ENCODE peak calls at places on chromosomes 3 and 15, in five cellular contexts. One of them, this sample, is unnamed. For H3K4me1, the result is how much of the 10 kb centered on the place peaks cover.

GRCh38 chr3:158522737-158523136 is 48.3 kb upstream of the MLF1 start:
- DNase-seq in HCT116: no peak
- DNase-seq in K562: no peak
- DNase-seq in prostate gland: no peak
- DNase-seq in esophagus muscularis mucosa: no peak
- DNase-seq in this sample: no peak

GRCh38 chr3:142888099-142888483 is 792 bp downstream of the PCOLCE2 start:
- DNase-seq in HCT116: peak
- DNase-seq in K562: no peak
- DNase-seq in prostate gland: no peak
- DNase-seq in esophagus muscularis mucosa: no peak
- DNase-seq in this sample: no peak

GRCh38 chr3:135452881-135453280 is 512.6 kb upstream of the PPP2R3A start:
- DNase-seq in HCT116: no peak
- DNase-seq in K562: no peak
- DNase-seq in prostate gland: no peak
- DNase-seq in esophagus muscularis mucosa: peak
- DNase-seq in this sample: no peak

GRCh38 chr3:71690222-71690821 is 34.9 kb downstream of the EIF4E3 start:
- DNase-seq in HCT116: no peak
- DNase-seq in K562: no peak
- DNase-seq in prostate gland: no peak
- DNase-seq in esophagus muscularis mucosa: no peak
- DNase-seq in this sample: no peak

GRCh38 chr3:72657666-72658065 is 190.6 kb downstream of the SHQ1 start:
- DNase-seq in HCT116: no peak
- DNase-seq in K562: no peak
- DNase-seq in prostate gland: no peak
- DNase-seq in esophagus muscularis mucosa: no peak
- DNase-seq in this sample: no peak

GRCh38 chr3:106850429-106850828 is 526.8 kb upstream of the CCDC54 start:
- DNase-seq in HCT116: no peak
- DNase-seq in K562: no peak
- DNase-seq in prostate gland: no peak
- DNase-seq in esophagus muscularis mucosa: no peak
- DNase-seq in this sample: no peak

GRCh38 chr3:183533410-183534132 is 21.9 kb downstream of the KLHL6 start:
- DNase-seq in HCT116: no peak
- DNase-seq in K562: no peak
- DNase-seq in prostate gland: no peak
- DNase-seq in esophagus muscularis mucosa: no peak
- DNase-seq in this sample: no peak

GRCh38 chr3:147410518-147411234 is 1.5 kb downstream of the ZIC1 start:
- DNase-seq in HCT116: no peak
- DNase-seq in K562: no peak
- DNase-seq in prostate gland: no peak
- DNase-seq in esophagus muscularis mucosa: peak
- DNase-seq in this sample: no peak

GRCh38 chr15:74896316-74896715 is 6.5 kb downstream of the MPI start:
- DNase-seq in HCT116: no peak
- DNase-seq in K562: no peak
- DNase-seq in prostate gland: no peak
- DNase-seq in esophagus muscularis mucosa: no peak
- DNase-seq in this sample: no peak

GRCh38 chr15:74893627-74894026 is 3.8 kb downstream of the MPI start:
- DNase-seq in HCT116: no peak
- DNase-seq in K562: no peak
- DNase-seq in prostate gland: no peak
- DNase-seq in esophagus muscularis mucosa: no peak
- DNase-seq in this sample: no peak

GRCh38 chr15:74895830-74896229 is 6.0 kb downstream of the MPI start:
- DNase-seq in HCT116: no peak
- DNase-seq in K562: no peak
- DNase-seq in prostate gland: no peak
- DNase-seq in esophagus muscularis mucosa: no peak
- DNase-seq in this sample: no peak

GRCh38 chr15:74901612-74902063 is 5.0 kb downstream of the FAM219B start:
- DNase-seq in HCT116: no peak
- DNase-seq in K562: peak
- DNase-seq in prostate gland: peak
- DNase-seq in esophagus muscularis mucosa: no peak
- DNase-seq in this sample: peak

GRCh38 chr15:74897300-74897701 is 7.5 kb downstream of the MPI start:
- DNase-seq in HCT116: no peak
- DNase-seq in K562: no peak
- DNase-seq in prostate gland: no peak
- DNase-seq in esophagus muscularis mucosa: no peak
- DNase-seq in this sample: no peak
- TF ChIP-seq POLR2AphosphoS5 in HCT116: peak
- TF ChIP-seq POLR2AphosphoS5 in K562: no peak
- TF ChIP-seq POLR2AphosphoS5 in prostate gland: no peak
- TF ChIP-seq POLR2AphosphoS5 in esophagus muscularis mucosa: no peak
- TF ChIP-seq POLR2AphosphoS5 in this sample: no peak

DNA sequence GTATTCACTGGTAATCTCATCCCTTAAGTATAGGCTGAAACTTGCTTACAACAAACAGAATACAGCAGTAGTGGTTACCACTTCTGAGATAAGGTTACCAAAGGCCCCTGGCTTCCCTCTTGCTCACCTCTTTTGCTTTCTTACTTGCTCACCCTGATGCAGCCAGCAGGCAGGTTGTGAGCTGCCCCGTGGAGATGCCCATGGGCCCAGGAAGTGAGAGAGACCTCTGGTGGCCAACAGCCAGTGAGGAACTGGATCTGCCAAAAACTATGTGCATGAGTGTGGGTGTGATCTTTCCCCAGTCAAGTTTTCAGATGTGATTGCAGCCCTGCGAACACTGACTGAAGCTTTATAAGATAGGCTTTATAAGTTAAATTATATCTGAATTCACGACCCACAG is 48.7 kb downstream of the NMNAT3 start:
- DNase-seq in HCT116: peak
- DNase-seq in K562: no peak
- DNase-seq in prostate gland: no peak
- DNase-seq in esophagus muscularis mucosa: no peak
- DNase-seq in this sample: no peak
- TF ChIP-seq CTCF in HCT116: peak
- TF ChIP-seq CTCF in K562: peak
- TF ChIP-seq CTCF in prostate gland: no peak
- TF ChIP-seq CTCF in esophagus muscularis mucosa: no peak
- TF ChIP-seq CTCF in this sample: no peak

DNA sequence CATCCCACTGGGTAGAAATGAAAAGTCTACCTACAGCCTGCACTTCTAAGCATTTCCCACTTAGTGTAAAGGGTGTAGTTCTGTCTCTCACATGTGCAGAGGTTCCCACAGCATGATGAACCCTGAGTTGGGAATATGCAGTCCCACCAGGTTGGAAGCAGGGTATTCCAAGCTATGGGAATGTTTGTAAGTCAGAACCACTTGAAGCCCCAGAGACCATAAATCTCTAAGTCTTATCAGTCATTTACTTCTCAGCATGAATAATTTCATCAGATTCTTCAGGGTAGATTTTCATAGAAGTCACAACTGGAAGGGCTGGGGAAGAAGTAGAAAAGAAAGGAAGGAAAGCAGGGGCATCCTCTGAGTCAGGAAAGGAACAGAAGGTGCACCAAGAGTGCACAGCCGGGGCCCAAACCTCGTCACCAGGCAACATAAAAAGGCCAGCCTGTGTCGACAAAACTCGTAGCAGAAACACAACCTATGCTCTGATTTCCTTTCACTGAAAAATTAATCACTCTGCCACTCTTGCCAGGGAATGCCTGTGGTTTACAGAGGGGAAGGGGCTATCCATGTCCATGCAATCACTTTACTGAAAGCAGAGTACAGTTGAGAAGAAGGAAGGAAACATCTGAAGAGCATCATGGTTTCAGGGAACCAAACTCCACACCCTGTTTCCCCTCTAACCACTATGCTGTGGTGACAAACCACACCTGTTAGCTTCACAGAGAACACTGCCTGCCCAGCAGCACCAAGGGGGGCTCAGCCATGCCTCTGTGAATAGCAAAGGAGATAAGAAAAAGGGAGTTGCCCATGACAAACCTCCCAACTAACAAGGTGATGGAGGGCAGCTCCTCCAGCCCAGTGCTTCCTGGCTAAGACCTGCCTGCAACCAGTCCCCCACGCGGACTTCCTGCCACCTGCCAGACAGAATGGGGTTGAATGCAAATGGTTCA is 40.5 kb downstream of the SH3BP5 start:
- DNase-seq in HCT116: no peak
- DNase-seq in K562: no peak
- DNase-seq in prostate gland: no peak
- DNase-seq in esophagus muscularis mucosa: no peak
- DNase-seq in this sample: no peak
- H3K4me1 ChIP-seq in HCT116: under half
- H3K4me1 ChIP-seq in K562: half or more
- H3K4me1 ChIP-seq in prostate gland: under half
- H3K4me1 ChIP-seq in esophagus muscularis mucosa: half or more
- H3K4me1 ChIP-seq in this sample: under half

GRCh38 chr3:49019941-49020334 is 1.6 kb upstream of the DALRD3 start:
- DNase-seq in HCT116: no peak
- DNase-seq in K562: no peak
- DNase-seq in prostate gland: no peak
- DNase-seq in esophagus muscularis mucosa: no peak
- DNase-seq in this sample: no peak

GRCh38 chr3:49018707-49019006 is 277 bp upstream of the DALRD3 start:
- DNase-seq in HCT116: no peak
- DNase-seq in K562: no peak
- DNase-seq in prostate gland: no peak
- DNase-seq in esophagus muscularis mucosa: no peak
- DNase-seq in this sample: no peak

GRCh38 chr3:49021813-49022720 is at the start of gene NDUFAF3:
- DNase-seq in HCT116: peak
- DNase-seq in K562: peak
- DNase-seq in prostate gland: peak
- DNase-seq in esophagus muscularis mucosa: peak
- DNase-seq in this sample: peak

GRCh38 chr3:49021213-49021812 is 608 bp upstream of the NDUFAF3 start:
- DNase-seq in HCT116: peak
- DNase-seq in K562: no peak
- DNase-seq in prostate gland: peak
- DNase-seq in esophagus muscularis mucosa: peak
- DNase-seq in this sample: peak

DNA sequence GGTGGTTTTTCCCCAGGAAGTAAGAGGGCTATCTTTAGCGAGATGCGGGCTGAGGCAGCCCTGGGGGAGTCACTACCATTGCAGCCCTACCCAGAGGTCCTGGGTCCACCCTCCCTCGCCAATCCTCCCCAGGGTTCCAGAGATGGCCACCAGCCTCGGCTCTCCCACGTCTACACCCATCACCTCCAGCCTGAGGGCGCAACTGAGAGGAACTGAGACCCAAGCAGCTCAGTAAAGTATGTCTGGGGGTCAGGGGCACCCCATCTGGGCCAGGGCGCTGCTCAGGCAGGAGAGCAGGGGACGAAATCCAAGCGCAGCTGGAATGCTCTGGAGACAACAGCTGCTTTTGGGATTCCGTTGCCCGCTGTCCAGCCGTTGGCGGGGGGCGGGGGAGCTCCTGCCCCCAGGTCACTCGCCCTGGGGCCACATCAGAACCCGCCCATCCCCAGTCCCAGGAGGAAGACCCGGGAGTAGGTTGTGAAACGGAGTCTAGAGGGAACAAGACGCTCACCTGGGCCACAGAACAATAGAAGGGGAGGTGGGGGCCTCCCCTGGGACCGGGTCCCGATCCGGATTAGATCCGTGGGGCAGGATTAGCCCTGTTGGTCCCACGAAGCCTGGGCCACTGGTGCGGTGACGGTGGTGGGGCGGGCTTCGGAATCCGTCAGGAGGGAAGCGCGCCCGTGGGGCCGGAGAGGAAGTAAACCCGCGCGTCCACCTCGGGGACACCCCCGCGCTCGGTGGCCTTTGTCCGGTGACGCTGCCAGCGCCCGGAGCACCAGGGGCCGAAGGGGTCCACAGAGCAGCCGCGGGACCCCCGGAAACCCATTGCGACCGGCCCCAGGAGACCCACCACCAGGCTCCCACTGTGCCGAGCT is 1.3 kb upstream of the NDUFAF3 start:
- DNase-seq in HCT116: no peak
- DNase-seq in K562: peak
- DNase-seq in prostate gland: no peak
- DNase-seq in esophagus muscularis mucosa: no peak
- DNase-seq in this sample: peak
- TF ChIP-seq POLR2AphosphoS5 in HCT116: no peak
- TF ChIP-seq POLR2AphosphoS5 in K562: no peak
- TF ChIP-seq POLR2AphosphoS5 in prostate gland: no peak
- TF ChIP-seq POLR2AphosphoS5 in esophagus muscularis mucosa: no peak
- TF ChIP-seq POLR2AphosphoS5 in this sample: no peak

GRCh38 chr3:116927918-116928317 is 218.3 kb downstream of the TUSC7 start:
- DNase-seq in HCT116: no peak
- DNase-seq in K562: no peak
- DNase-seq in prostate gland: no peak
- DNase-seq in esophagus muscularis mucosa: no peak
- DNase-seq in this sample: no peak
- TF ChIP-seq CTCF in HCT116: no peak
- TF ChIP-seq CTCF in K562: no peak
- TF ChIP-seq CTCF in prostate gland: no peak
- TF ChIP-seq CTCF in esophagus muscularis mucosa: no peak
- TF ChIP-seq CTCF in this sample: no peak

GRCh38 chr15:64006642-64007041 is 39.6 kb downstream of the DAPK2 start:
- DNase-seq in HCT116: no peak
- DNase-seq in K562: no peak
- DNase-seq in prostate gland: peak
- DNase-seq in esophagus muscularis mucosa: no peak
- DNase-seq in this sample: peak

GRCh38 chr15:64008177-64008576 is 38.1 kb downstream of the DAPK2 start:
- DNase-seq in HCT116: no peak
- DNase-seq in K562: no peak
- DNase-seq in prostate gland: no peak
- DNase-seq in esophagus muscularis mucosa: no peak
- DNase-seq in this sample: no peak

GRCh38 chr15:64009241-64009640 is 37.0 kb downstream of the DAPK2 start:
- DNase-seq in HCT116: no peak
- DNase-seq in K562: no peak
- DNase-seq in prostate gland: no peak
- DNase-seq in esophagus muscularis mucosa: no peak
- DNase-seq in this sample: no peak

GRCh38 chr15:64010719-64011118 is 35.6 kb downstream of the DAPK2 start:
- DNase-seq in HCT116: peak
- DNase-seq in K562: no peak
- DNase-seq in prostate gland: no peak
- DNase-seq in esophagus muscularis mucosa: no peak
- DNase-seq in this sample: no peak

GRCh38 chr15:64009798-64010241 is 36.5 kb downstream of the DAPK2 start:
- DNase-seq in HCT116: no peak
- DNase-seq in K562: no peak
- DNase-seq in prostate gland: no peak
- DNase-seq in esophagus muscularis mucosa: no peak
- DNase-seq in this sample: no peak
- H3K4me1 ChIP-seq in HCT116: under half
- H3K4me1 ChIP-seq in K562: under half
- H3K4me1 ChIP-seq in prostate gland: under half
- H3K4me1 ChIP-seq in esophagus muscularis mucosa: under half
- H3K4me1 ChIP-seq in this sample: under half

This sample was measured in breast epithelium.